ENCODE peak calls at places on chromosome 20, in four cellular contexts. E is mesendoderm; M is naive thymus-derived CD4-positive, alpha-beta T cell; B is upper lobe of right lung. R is an unnamed sample.

GRCh38 chr20:37419774-37420542 is 74.0 kb downstream of the SRC start:
- DNase-seq in B (no peak), E (no peak), M (no peak), R (no peak)

GRCh38 chr20:1472556-1473243 is 6.1 kb upstream of the NSFL1C start:
- DNase-seq in M (no peak), B (no peak), E (no peak), R (no peak)

GRCh38 chr20:62177307-62177706 is 5.5 kb upstream of the MTG2 start:
- DNase-seq in E (no peak), M (no peak), B (no peak), R (no peak)

GRCh38 chr20:20233041-20233514 is 134.8 kb upstream of the INSM1 start:
- DNase-seq in E (no peak), B (no peak), M (no peak), R (no peak)

GRCh38 chr20:50957798-50958732 is at the start of gene DPM1:
- DNase-seq in E (peak), B (peak), M (peak), R (peak)

GRCh38 chr20:47146703-47147102 is 209.8 kb downstream of the ZMYND8 start:
- DNase-seq in B (no peak), E (no peak), M (no peak), R (peak)

GRCh38 chr20:37539424-37539823 is 11.7 kb upstream of the BLCAP start:
- DNase-seq in E (no peak), M (no peak), B (no peak), R (no peak)

GRCh38 chr20:47306095-47306494 is 50.4 kb downstream of the ZMYND8 start:
- DNase-seq in E (no peak), B (no peak), M (no peak), R (no peak)

GRCh38 chr20:43667341-43668132 is 623 bp downstream of the MYBL2 start:
- DNase-seq in M (no peak), B (no peak), E (peak), R (no peak)

GRCh38 chr20:60867589-60867988 is 384.5 kb upstream of the CDH4 start:
- DNase-seq in B (no peak), M (no peak), E (no peak), R (no peak)

GRCh38 chr20:57779401-57780003 is 69.7 kb upstream of the PMEPA1 start:
- DNase-seq in E (peak), B (peak), M (no peak), R (no peak)

GRCh38 chr20:22312744-22313346 is 271.5 kb downstream of the FOXA2 start:
- DNase-seq in E (peak), B (no peak), M (no peak), R (no peak)

GRCh38 chr20:50138479-50139393 is 14.8 kb downstream of the PEDS1 start:
- DNase-seq in M (no peak), B (no peak), E (no peak), R (no peak)

GRCh38 chr20:4889446-4889845 is 111.9 kb downstream of the SLC23A2 start:
- DNase-seq in E (no peak), B (no peak), M (no peak), R (no peak)

GRCh38 chr20:19628570-19629134 is 129.4 kb upstream of the RIN2 start:
- DNase-seq in B (no peak), E (peak), M (peak), R (peak)

GRCh38 chr20:56393133-56393472 is 658 bp downstream of the CSTF1 start:
- DNase-seq in E (no peak), B (no peak), M (peak), R (no peak)

GRCh38 chr20:560680-561079 is 17.1 kb upstream of the CSNK2A1 start:
- DNase-seq in B (no peak), E (no peak), M (no peak), R (no peak)

GRCh38 chr20:60254901-60255411 is 296.7 kb downstream of the CDH26 start:
- DNase-seq in M (no peak), B (no peak), E (no peak), R (no peak)

GRCh38 chr20:57698191-57698866 is 11.5 kb downstream of the PMEPA1 start:
- DNase-seq in M (no peak), B (no peak), E (peak), R (peak)

GRCh38 chr20:2335096-2335495 is 39.3 kb downstream of the TGM3 start:
- DNase-seq in B (no peak), E (no peak), M (no peak), R (no peak)

GRCh38 chr20:58882704-58883089 is 30.2 kb downstream of the GNAS start:
- DNase-seq in E (no peak), B (no peak), M (no peak), R (no peak)

GRCh38 chr20:50193169-50193850 is 2.7 kb downstream of the CEBPB start:
- DNase-seq in E (no peak), B (no peak), M (no peak), R (no peak)

GRCh38 chr20:35515949-35516645 is 13.4 kb downstream of the C20orf173 start:
- DNase-seq in M (no peak), B (no peak), E (no peak), R (peak)

GRCh38 chr20:19617256-19617655 is 140.8 kb upstream of the RIN2 start:
- DNase-seq in M (no peak), B (no peak), E (peak), R (no peak)

GRCh38 chr20:8331740-8332412 is 199.8 kb downstream of the PLCB1 start:
- DNase-seq in E (no peak), M (no peak), B (no peak), R (peak)

GRCh38 chr20:36872857-36873256 is 3.1 kb upstream of the TLDC2 start:
- DNase-seq in E (no peak), M (no peak), B (no peak), R (no peak)

GRCh38 chr20:53643031-53643832 is 49.6 kb upstream of the ZNF217 start:
- DNase-seq in M (peak), B (no peak), E (peak), R (no peak)

GRCh38 chr20:9838378-9839295 is at the start of gene PAK5:
- DNase-seq in B (peak), M (no peak), E (peak), R (no peak)

GRCh38 chr20:10536531-10536930 is 101.4 kb downstream of the SLX4IP start:
- DNase-seq in B (peak), E (peak), M (no peak), R (no peak)

GRCh38 chr20:64182146-64182865 is 18.1 kb downstream of the MYT1 start:
- DNase-seq in M (no peak), E (no peak), B (no peak), R (no peak)

DNA sequence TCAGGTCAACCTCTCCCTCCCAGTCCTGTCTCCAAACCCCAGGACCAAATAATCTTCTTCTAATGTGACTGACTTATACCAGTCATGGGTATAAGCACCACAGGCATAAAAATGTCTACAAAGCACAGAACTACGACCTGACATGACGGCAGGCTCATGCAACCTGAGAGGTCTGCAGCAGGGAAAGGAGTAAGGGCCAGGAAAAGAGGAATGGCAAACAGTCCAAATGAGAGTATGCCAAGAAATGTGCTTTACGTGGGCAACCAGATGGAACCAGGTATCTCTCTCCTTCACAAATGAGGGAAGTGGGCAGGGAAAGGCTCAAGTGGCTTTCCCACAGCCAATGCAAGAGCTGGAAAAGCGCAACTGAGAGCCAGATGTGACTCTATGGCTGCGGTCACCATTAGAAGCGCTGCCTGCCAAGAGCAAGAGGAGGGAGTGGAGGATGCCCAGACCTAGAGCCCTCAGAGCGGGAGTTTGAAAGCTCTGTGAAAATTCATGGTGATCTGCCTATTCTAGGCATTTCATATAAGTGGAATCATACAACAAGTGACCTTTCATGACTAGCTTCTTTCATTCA is 6.0 kb downstream of the APMAP start:
- DNase-seq in M (no peak), E (no peak), B (peak), R (no peak)
- H3K4me3 ChIP-seq in M (no peak), E (no peak), B (no peak), R (no peak)

GRCh38 chr20:3752386-3752759 is 15.2 kb downstream of the ADISSP start:
- DNase-seq in M (no peak), E (no peak), B (no peak), R (no peak)
- H3K4me3 ChIP-seq in M (peak), E (no peak), B (peak), R (no peak)

GRCh38 chr20:44967207-44967807 is 995 bp downstream of the STK4 start:
- DNase-seq in E (no peak), B (no peak), M (peak), R (no peak)

GRCh38 chr20:44973053-44973452 is 6.7 kb downstream of the STK4 start:
- DNase-seq in M (no peak), B (no peak), E (no peak), R (no peak)

GRCh38 chr20:44969320-44969879 is 3.1 kb downstream of the STK4 start:
- DNase-seq in E (no peak), B (no peak), M (no peak), R (no peak)

GRCh38 chr20:44966030-44966961 is at the start of gene STK4:
- DNase-seq in M (peak), B (peak), E (peak), R (no peak)

DNA sequence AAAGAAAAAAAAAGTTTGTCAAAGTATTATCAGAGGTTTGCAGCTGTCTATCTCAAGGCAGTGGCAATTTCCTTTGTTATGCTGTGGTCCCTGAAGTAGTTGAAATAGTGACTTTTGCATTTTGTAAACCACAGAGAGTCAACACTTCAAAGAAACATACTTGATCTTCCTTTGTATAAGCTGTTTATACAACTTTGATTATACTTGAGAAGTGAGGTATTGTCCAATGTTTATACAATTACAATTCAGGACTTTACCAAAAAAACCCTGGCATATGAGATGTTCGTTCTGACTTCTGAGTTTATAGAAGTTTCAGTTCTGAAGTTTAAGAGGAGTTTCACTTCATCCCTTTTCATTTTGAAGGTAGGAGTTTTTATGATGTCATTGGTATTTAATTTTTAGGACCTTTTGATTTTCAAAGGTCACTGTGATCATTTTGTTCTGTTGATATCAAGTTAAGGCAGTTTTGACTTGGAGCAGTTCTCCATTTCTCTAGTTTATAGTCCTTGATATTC is 4.0 kb downstream of the STK4 start:
- DNase-seq in E (no peak), B (no peak), M (peak), R (no peak)
- H3K4me3 ChIP-seq in E (no peak), B (peak), M (peak), R (no peak)

GRCh38 chr20:32775240-32775991 is 13.2 kb downstream of the DNMT3B start:
- DNase-seq in B (no peak), M (no peak), E (no peak), R (no peak)

GRCh38 chr20:32777177-32777956 is 15.2 kb downstream of the DNMT3B start:
- DNase-seq in B (no peak), E (no peak), M (no peak), R (no peak)

GRCh38 chr20:32772046-32772445 is 9.9 kb downstream of the DNMT3B start:
- DNase-seq in M (no peak), E (no peak), B (no peak), R (no peak)

GRCh38 chr20:32773214-32773613 is 11.0 kb downstream of the DNMT3B start:
- DNase-seq in E (no peak), M (no peak), B (no peak), R (no peak)

DNA sequence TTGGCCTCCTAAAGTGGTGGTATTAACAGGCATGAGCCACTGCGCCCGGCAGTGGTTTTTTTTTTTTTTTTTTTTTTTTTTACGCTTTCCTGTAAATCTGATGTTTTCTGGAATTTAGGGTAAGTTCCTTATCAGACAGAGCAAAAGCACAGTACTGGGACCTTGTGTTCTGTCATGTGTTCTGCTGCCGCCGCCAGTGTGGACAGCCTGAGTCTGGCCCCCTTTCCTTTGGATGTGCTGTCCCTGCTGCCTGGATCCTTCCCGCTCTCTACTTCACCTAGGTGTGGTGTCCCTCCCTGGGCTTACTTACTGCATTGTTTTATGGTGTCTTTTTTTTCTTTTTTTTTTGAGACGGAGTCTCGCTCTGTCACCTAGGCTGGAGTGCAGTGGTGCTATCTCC is 11.7 kb downstream of the DNMT3B start:
- DNase-seq in M (no peak), E (no peak), B (no peak), R (no peak)
- H3K4me3 ChIP-seq in M (no peak), E (no peak), B (no peak), R (no peak)